ENCODE peak calls at places on chromosomes 6 and 20, in six cellular contexts. A is HepG2, U is HCT116, X is K562, L is upper lobe of left lung, T is GM12878. S is an unnamed sample.

GRCh38 chr6:108837236-108837971 is 10.8 kb upstream of the ARMC2 start:
- ATAC-seq in L (no peak), X (no peak), A (no peak), T (no peak), U (no peak), S (no peak)

GRCh38 chr20:17635320-17635673 is 46.7 kb downstream of the RRBP1 start:
- ATAC-seq in A (no peak), T (no peak), L (no peak), U (no peak), X (no peak), S (no peak)

GRCh38 chr20:32439132-32439829 is 81.2 kb downstream of the ASXL1 start:
- ATAC-seq in U (peak; percentile 37), T (no peak), L (peak; percentile 41), A (peak; percentile 10), X (peak; percentile 75), S (no peak)

GRCh38 chr6:148448371-148449010 is 105.9 kb downstream of the SASH1 start:
- ATAC-seq in A (no peak), T (no peak), U (no peak), X (no peak), L (peak; percentile 49), S (no peak)

GRCh38 chr6:105431226-105431625 is 28.3 kb upstream of the PREP start:
- ATAC-seq in T (peak; percentile 65), U (peak; percentile 33), L (no peak), X (no peak), A (no peak), S (no peak)

GRCh38 chr6:166194885-166195860 is 27.5 kb upstream of the TBXT start:
- ATAC-seq in L (peak; percentile 57), T (no peak), U (no peak), A (peak; percentile 67), X (no peak), S (no peak)

GRCh38 chr6:104548297-104548696 is 311.4 kb downstream of the HACE1 start:
- ATAC-seq in T (peak; percentile 56), X (no peak), U (no peak), L (no peak), A (no peak), S (no peak)

GRCh38 chr6:162719528-162719927 is 8.0 kb downstream of the PRKN start:
- ATAC-seq in X (no peak), T (no peak), L (no peak), A (no peak), U (no peak), S (no peak)

GRCh38 chr6:43671801-43672690 is 15.5 kb downstream of the MRPS18A start:
- ATAC-seq in X (no peak), L (no peak), A (peak; percentile 63), T (no peak), U (no peak), S (peak; percentile 14)

GRCh38 chr6:167044696-167045095 is 45.5 kb downstream of the CEP43 start:
- ATAC-seq in X (peak; percentile 60), U (peak; percentile 64), L (no peak), T (no peak), A (peak; percentile 80), S (no peak)

GRCh38 chr20:4726710-4727391 is 5.1 kb downstream of the PRND start:
- ATAC-seq in A (no peak), L (peak; percentile 43), X (no peak), U (no peak), T (peak; percentile 77), S (no peak)

GRCh38 chr20:4604580-4604979 is 117.1 kb upstream of the PRND start:
- ATAC-seq in L (no peak), X (no peak), A (no peak), U (no peak), T (no peak), S (no peak)

GRCh38 chr6:93554018-93554417 is 134.7 kb upstream of the EPHA7 start:
- ATAC-seq in A (no peak), U (no peak), T (no peak), L (no peak), X (no peak), S (no peak)

GRCh38 chr6:28141500-28142329 is at the start of gene ZKSCAN8:
- ATAC-seq in U (peak; percentile 94), T (peak; percentile 90), X (peak; percentile 90), A (peak; percentile 93), L (peak; percentile 94), S (peak; percentile 79)

GRCh38 chr6:132736239-132736638 is 21.5 kb downstream of the VNN2 start:
- ATAC-seq in T (no peak), A (no peak), L (peak; percentile 34), X (no peak), U (no peak), S (no peak)

GRCh38 chr6:22526753-22527152 is 42.6 kb upstream of the HDGFL1 start:
- ATAC-seq in U (no peak), T (no peak), X (no peak), L (no peak), A (no peak), S (no peak)

GRCh38 chr6:43926644-43927524 is 156.9 kb downstream of the VEGFA start:
- ATAC-seq in A (peak; percentile 90), T (no peak), U (peak; percentile 44), X (peak; percentile 92), L (peak; percentile 70), S (peak; percentile 44)

GRCh38 chr6:65908065-65908464 is 201.0 kb upstream of the EYS start:
- ATAC-seq in X (no peak), T (peak; percentile 36), U (no peak), A (no peak), L (peak; percentile 32), S (no peak)

GRCh38 chr20:40506567-40506966 is 182.5 kb downstream of the MAFB start:
- ATAC-seq in X (no peak), L (peak; percentile 95), A (peak; percentile 67), T (no peak), U (peak; percentile 89), S (peak; percentile 86)

GRCh38 chr6:133396225-133396624 is 155.1 kb downstream of the EYA4 start:
- ATAC-seq in L (no peak), U (no peak), T (no peak), A (no peak), X (no peak), S (no peak)

GRCh38 chr20:2706688-2707352 is 14.2 kb downstream of the EBF4 start:
- ATAC-seq in T (no peak), X (no peak), U (no peak), A (peak; percentile 15), L (no peak), S (no peak)

GRCh38 chr20:62603021-62603906 is 39.0 kb upstream of the SLCO4A1 start:
- ATAC-seq in T (peak; percentile 43), A (peak; percentile 8), U (no peak), L (peak; percentile 82), X (no peak), S (peak; percentile 69)
- TF ChIP-seq POLR2A in T (no peak), A (no peak), U (no peak), L (no peak), X (no peak), S (no peak)

GRCh38 chr6:122612838-122613237 is 2.6 kb downstream of the PKIB start:
- ATAC-seq in L (no peak), A (no peak), T (no peak), U (no peak), X (no peak), S (no peak)

GRCh38 chr6:122615409-122615808 is 5.2 kb downstream of the PKIB start:
- ATAC-seq in L (no peak), T (no peak), A (no peak), X (no peak), U (no peak), S (no peak)

GRCh38 chr6:122610690-122611455 is 668 bp downstream of the PKIB start:
- ATAC-seq in L (peak; percentile 71), T (peak; percentile 74), A (peak; percentile 81), X (peak; percentile 17), U (peak; percentile 81), S (peak; percentile 38)

GRCh38 chr6:122614303-122614702 is 4.1 kb downstream of the PKIB start:
- ATAC-seq in T (no peak), A (no peak), U (no peak), X (no peak), L (no peak), S (no peak)

DNA sequence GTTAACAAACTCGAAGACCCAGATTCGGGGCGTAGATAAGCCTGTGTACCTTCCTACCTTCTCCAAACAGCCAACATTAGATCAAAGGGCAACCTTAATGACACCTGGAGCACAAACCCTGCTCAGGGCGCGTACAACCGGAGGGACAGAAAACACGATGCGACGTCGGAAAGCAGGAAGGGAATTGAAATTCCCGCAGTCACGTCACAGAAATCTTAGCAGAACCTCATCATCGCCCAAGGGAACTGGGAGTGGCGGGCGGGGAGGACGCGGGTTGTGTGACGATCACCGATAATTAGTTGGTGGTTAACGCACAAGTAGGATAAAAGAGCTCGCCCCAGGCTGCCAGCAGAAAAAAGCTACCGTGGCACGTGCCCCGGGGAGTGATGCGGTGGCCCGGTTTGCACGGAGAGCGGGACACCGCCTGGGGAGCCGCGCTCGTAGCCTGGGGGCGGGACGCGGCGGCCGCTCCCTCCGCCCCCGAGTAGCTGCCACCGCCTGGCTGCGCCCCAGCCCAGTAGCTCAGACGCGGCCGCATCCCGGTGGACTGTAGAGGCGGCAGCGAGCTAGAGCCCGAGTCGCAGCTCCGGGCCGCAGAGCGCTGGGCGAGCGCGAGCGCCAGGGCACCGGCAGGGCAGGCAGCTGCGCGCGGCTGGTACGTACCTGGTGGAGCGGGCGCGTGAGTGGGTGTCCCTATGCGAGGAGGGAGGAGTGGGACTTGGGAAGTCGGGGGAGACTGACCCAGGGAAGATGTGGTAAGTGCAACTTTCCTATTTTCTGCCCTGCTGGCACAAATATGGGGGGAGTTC is at the start of gene PKIB:
- ATAC-seq in X (peak; percentile 99), U (peak; percentile 94), T (peak; percentile 98), A (peak; percentile 100), L (peak; percentile 95), S (peak; percentile 92)
- TF ChIP-seq POLR2AphosphoS5 in X (no peak), U (peak; percentile 91), T (no peak), A (no peak), L (no peak), S (no peak)

DNA sequence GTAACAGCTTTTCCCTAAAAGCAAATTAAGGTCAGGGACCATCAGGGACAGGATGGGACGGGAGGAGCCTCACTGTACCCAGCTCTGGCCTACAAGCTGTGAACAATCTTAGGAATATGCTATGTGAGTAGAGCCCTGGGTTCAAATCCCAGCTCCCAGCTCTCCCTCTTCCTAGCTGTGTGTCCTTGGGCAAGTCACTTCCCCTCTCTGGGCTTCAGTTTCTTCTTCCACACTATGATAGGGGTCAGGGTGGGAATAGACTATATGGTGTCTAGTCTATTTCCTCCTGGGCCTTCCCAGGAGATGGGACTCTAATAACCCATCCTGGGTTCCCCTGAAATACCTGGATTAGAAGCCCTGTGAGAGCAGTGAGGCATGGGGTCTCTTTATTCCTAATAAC is 41.6 kb downstream of the CPNE5 start:
- ATAC-seq in U (no peak), X (no peak), A (no peak), T (no peak), L (no peak), S (no peak)
- H3K27me3 ChIP-seq in U (no peaks in the 10 kb centered on the region), X (peaks cover 47% of the 10 kb centered on the region), A (peaks cover 62% of the 10 kb centered on the region), T (peaks cover 2% of the 10 kb centered on the region), L (no peaks in the 10 kb centered on the region), S (peaks cover 15% of the 10 kb centered on the region)

GRCh38 chr6:32840604-32841246 is 2.2 kb upstream of the TAP2 start:
- ATAC-seq in A (no peak), U (no peak), T (peak; percentile 0), X (no peak), L (no peak), S (no peak)

GRCh38 chr6:32839356-32839755 is 817 bp upstream of the TAP2 start:
- ATAC-seq in U (no peak), A (no peak), T (no peak), X (no peak), L (no peak), S (no peak)

GRCh38 chr6:32837651-32838113 is 857 bp downstream of the TAP2 start:
- ATAC-seq in U (peak; percentile 6), T (no peak), X (peak; percentile 23), A (no peak), L (no peak), S (no peak)

GRCh38 chr6:32836873-32837272 is 1.7 kb downstream of the TAP2 start:
- ATAC-seq in T (no peak), A (no peak), L (no peak), U (no peak), X (no peak), S (no peak)

GRCh38 chr6:32838114-32838958 is at the start of gene TAP2:
- ATAC-seq in A (peak; percentile 97), T (peak; percentile 85), L (peak; percentile 98), X (peak; percentile 94), U (peak; percentile 92), S (peak; percentile 96)
- TF ChIP-seq POLR2A in A (peak; percentile 60), T (peak; percentile 86), L (peak; percentile 45), X (peak; percentile 83), U (peak; percentile 84), S (peak; percentile 45)

S was measured in gastroesophageal sphincter.